ENCODE peak calls at places on chromosomes 4 and X, in ten cellular contexts. Y is IMR-90, X is breast epithelium, P is A549, A is right lobe of liver, F is heart left ventricle, I is Peyer's patch, O is transverse colon, J is uterus, L is sigmoid colon. K is an unnamed sample. For H3K4me1 and H3K9me3, the result is how much of the 10 kb centered on the place peaks cover.

GRCh38 chr4:151990201-151990600 is 229.4 kb upstream of the GATB start:
- DNase-seq in Y (peak), X (no peak), P (peak), A (no peak), F (no peak), I (no peak), O (no peak), J (no peak), L (no peak), K (no peak)

GRCh38 chr4:36274158-36274557 is 7.3 kb upstream of the DTHD1 start:
- DNase-seq in Y (no peak), X (no peak), P (no peak), A (no peak), F (no peak), I (no peak), O (no peak), J (no peak), L (no peak), K (no peak)

GRCh38 chrX:2500091-2500680 is 590 bp downstream of the DHRSX start:
- DNase-seq in Y (peak), X (no peak), P (peak), A (peak), F (no peak), I (peak), O (peak), J (no peak), L (no peak), K (no peak)

GRCh38 chrX:130109429-130110378 is 593 bp downstream of the ELF4 start:
- DNase-seq in Y (peak), X (no peak), P (peak), A (no peak), F (no peak), I (no peak), O (no peak), J (no peak), L (peak), K (no peak)

GRCh38 chr4:35247047-35247446 is 997.3 kb downstream of the ARAP2 start:
- DNase-seq in Y (no peak), X (no peak), P (no peak), A (no peak), F (no peak), I (no peak), O (no peak), J (no peak), L (no peak), K (no peak)

GRCh38 chr4:137881641-137882040 is 349.3 kb upstream of the PCDH18 start:
- DNase-seq in Y (no peak), X (no peak), P (no peak), A (no peak), F (no peak), I (no peak), O (no peak), J (no peak), L (no peak), K (no peak)

GRCh38 chr4:186844059-186844681 is 120.5 kb upstream of the FAT1 start:
- DNase-seq in Y (peak), X (no peak), P (no peak), A (no peak), F (peak), I (peak), O (no peak), J (peak), L (peak), K (no peak)

GRCh38 chr4:56684320-56684719 is 3.2 kb upstream of the HOPX start:
- DNase-seq in Y (peak), X (no peak), P (no peak), A (no peak), F (no peak), I (no peak), O (no peak), J (no peak), L (no peak), K (no peak)

GRCh38 chr4:43496188-43496587 is 603.7 kb downstream of the GRXCR1 start:
- DNase-seq in Y (peak), X (no peak), P (no peak), A (no peak), F (no peak), I (no peak), O (no peak), J (no peak), L (no peak), K (no peak)

GRCh38 chr4:7189475-7190277 is 2.7 kb upstream of the SORCS2 start:
- DNase-seq in Y (no peak), X (no peak), P (peak), A (no peak), F (no peak), I (peak), O (no peak), J (peak), L (peak), K (peak)

GRCh38 chrX:129959493-129959832 is 23.0 kb upstream of the BCORL1 start:
- DNase-seq in Y (peak), X (no peak), P (no peak), A (no peak), F (no peak), I (no peak), O (peak), J (no peak), L (no peak), K (no peak)

GRCh38 chr4:2817701-2818350 is 24.9 kb downstream of the SH3BP2 start:
- DNase-seq in Y (no peak), X (no peak), P (no peak), A (peak), F (no peak), I (peak), O (peak), J (no peak), L (no peak), K (no peak)

GRCh38 chr4:151324449-151325319 is 721 bp downstream of the SH3D19 start:
- DNase-seq in Y (peak), X (peak), P (peak), A (peak), F (peak), I (peak), O (peak), J (peak), L (peak), K (peak)

GRCh38 chrX:82757614-82758013 is 750.5 kb upstream of the POU3F4 start:
- DNase-seq in Y (no peak), X (no peak), P (no peak), A (no peak), F (no peak), I (no peak), O (no peak), J (no peak), L (no peak), K (no peak)

GRCh38 chr4:182062936-182063335 is 180.3 kb upstream of the TENM3 start:
- DNase-seq in Y (peak), X (no peak), P (no peak), A (no peak), F (no peak), I (no peak), O (no peak), J (no peak), L (no peak), K (no peak)

GRCh38 chr4:112775801-112776200 is 138.9 kb downstream of the LARP7 start:
- DNase-seq in Y (no peak), X (no peak), P (no peak), A (no peak), F (no peak), I (no peak), O (no peak), J (no peak), L (no peak), K (no peak)

DNA sequence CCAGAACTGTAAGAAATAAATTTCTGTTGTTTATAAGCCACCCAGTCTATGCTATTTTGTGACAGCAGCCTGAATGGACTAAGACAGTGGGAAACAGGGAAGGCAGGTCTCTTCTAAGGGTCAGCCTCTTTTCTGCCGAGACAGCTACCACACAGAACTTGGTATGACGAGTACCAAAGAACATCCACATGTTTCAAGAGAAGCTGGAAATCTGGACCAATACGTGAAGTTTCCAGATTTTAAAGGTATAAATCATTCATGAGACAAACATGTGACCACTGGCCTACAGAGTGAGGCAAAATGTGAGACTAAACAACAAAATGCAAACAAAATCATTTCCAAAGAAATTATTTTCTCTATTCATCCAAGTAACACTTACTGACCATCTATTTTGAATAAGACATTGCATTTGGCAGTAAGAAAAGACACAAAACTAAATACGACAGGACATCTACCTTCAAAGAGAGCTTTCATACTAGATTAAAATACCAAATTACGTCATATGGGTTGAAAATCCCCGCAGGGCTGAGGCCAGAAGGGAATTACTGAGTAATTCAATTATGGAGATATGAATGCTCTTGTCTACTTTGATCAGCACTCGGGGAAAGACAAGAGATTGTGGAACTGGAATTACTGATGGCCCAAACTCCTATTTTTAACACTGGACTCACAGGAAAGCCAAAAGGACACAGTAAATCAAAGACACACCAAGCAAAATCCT is 7.2 kb downstream of the SCARB2 start:
- DNase-seq in Y (peak), X (no peak), P (no peak), A (no peak), F (no peak), I (no peak), O (no peak), J (no peak), L (no peak), K (no peak)
- H3K4me1 ChIP-seq in Y (under half), X (under half), P (under half), A (half or more), F (half or more), I (under half), O (half or more), J (under half), L (half or more), K (half or more)

GRCh38 chr4:54230479-54231418 is 1.7 kb downstream of the PDGFRA start:
- DNase-seq in Y (no peak), X (peak), P (no peak), A (peak), F (peak), I (peak), O (no peak), J (peak), L (peak), K (peak)
- TF ChIP-seq POLR2A in Y (no peak), X (no peak), P (no peak), A (no peak), F (no peak), I (no peak), O (no peak), J (no peak), L (no peak), K (no peak)

DNA sequence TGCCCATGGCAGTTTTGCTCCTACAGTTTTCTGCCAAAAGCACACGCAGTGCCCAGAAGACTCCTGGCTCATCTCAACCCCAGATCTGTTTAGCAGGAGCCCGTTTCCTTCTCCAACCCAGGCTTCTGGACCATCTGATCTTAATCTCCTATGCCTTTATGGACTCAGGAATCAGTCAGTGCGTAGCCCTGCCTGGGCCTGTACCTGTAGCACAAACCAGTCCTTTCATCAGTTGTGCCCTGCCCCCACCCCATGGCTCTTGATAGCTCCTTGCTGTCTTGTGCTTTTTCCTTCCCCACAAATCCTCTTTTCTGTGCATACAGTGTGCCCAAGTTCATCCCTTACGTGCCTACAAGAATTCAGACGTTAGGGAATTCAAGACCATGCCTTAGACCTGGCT is 1.5 kb downstream of the ZNF718 start:
- DNase-seq in Y (no peak), X (no peak), P (no peak), A (no peak), F (no peak), I (no peak), O (no peak), J (no peak), L (no peak), K (no peak)
- H3K9me3 ChIP-seq in Y (under half), X (under half), P (under half), A (under half), F (under half), I (under half), O (under half), J (under half), L (under half), K (under half)

DNA sequence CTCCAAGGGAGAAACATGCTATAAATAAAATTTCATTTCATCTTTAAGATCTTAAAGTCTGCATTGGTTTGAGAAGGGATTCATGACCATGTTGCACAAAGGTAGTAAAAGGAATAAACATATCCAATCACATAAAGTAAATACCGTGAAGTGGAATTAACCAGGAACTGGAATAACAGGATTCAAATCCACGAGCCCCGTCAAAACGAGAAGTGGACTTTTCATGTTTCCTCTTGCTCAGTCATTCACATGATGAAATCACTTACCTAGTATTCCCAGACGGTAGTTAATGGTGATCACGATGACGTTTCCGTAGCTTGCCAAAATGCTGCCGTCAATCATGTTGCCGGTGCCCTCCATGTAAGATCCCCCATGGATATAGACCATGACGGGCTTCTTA is 199.7 kb downstream of the NLGN4X start:
- DNase-seq in Y (no peak), X (no peak), P (no peak), A (no peak), F (no peak), I (no peak), O (no peak), J (no peak), L (no peak), K (no peak)
- H3K4me1 ChIP-seq in Y (under half), X (under half), P (under half), A (under half), F (under half), I (under half), O (under half), J (under half), L (under half), K (under half)

GRCh38 chrX:16786139-16786790 is at the start of gene TXLNG:
- DNase-seq in Y (peak), X (peak), P (peak), A (peak), F (peak), I (peak), O (peak), J (peak), L (peak), K (peak)
- TF ChIP-seq POLR2A in Y (peak), X (peak), P (peak), A (peak), F (no peak), I (peak), O (peak), J (peak), L (peak), K (no peak)

GRCh38 chr4:175127314-175127713 is 209.2 kb downstream of the ADAM29 start:
- DNase-seq in Y (peak), X (no peak), P (no peak), A (no peak), F (no peak), I (no peak), O (no peak), J (no peak), L (no peak), K (no peak)

GRCh38 chr4:175125410-175126068 is 207.4 kb downstream of the ADAM29 start:
- DNase-seq in Y (no peak), X (no peak), P (no peak), A (no peak), F (no peak), I (no peak), O (no peak), J (no peak), L (no peak), K (no peak)
- H3K9me3 ChIP-seq in Y (under half), X (under half), P (under half), A (under half), F (under half), I (under half), O (under half), J (under half), L (under half), K (under half)

GRCh38 chrX:131677655-131678628 is 134.1 kb downstream of the OR13H1 start:
- DNase-seq in Y (peak), X (no peak), P (peak), A (peak), F (no peak), I (peak), O (peak), J (peak), L (no peak), K (no peak)
- H3K4me1 ChIP-seq in Y (under half), X (under half), P (under half), A (under half), F (under half), I (under half), O (under half), J (under half), L (under half), K (under half)

K was measured in suprapubic skin.